ENCODE peak calls at places on chromosomes 13 and 19, in four cellular contexts. C is CD4-positive, CD25-positive, alpha-beta regulatory T cell; Z is mesenchymal stem cell; V is WERI-Rb-1. H is an unnamed sample.

GRCh38 chr13:91079190-91079589 is 268.3 kb upstream of the MIR17HG start:
- DNase-seq in C (no peak), Z (no peak), V (no peak), H (no peak)

GRCh38 chr19:57406516-57407123 is 4.3 kb upstream of the ZNF17 start:
- DNase-seq in C (peak), Z (peak), V (peak), H (peak)

GRCh38 chr19:43636121-43636683 is 3.4 kb downstream of the CADM4 start:
- DNase-seq in C (no peak), Z (no peak), V (no peak), H (no peak)

GRCh38 chr13:75850915-75851314 is 214.8 kb downstream of the LMO7 start:
- DNase-seq in C (no peak), Z (no peak), V (no peak), H (no peak)

GRCh38 chr13:30301827-30302226 is 5.5 kb downstream of the KATNAL1 start:
- DNase-seq in C (no peak), Z (no peak), V (no peak), H (no peak)

GRCh38 chr13:97212540-97213146 is 9.5 kb upstream of the MBNL2 start:
- DNase-seq in C (no peak), Z (peak), V (peak), H (no peak)

GRCh38 chr13:72290962-72291681 is 424.1 kb upstream of the DACH1 start:
- DNase-seq in C (no peak), Z (peak), V (no peak), H (peak)

GRCh38 chr13:22062478-22063205 is 391.8 kb downstream of the FGF9 start:
- DNase-seq in C (no peak), Z (no peak), V (no peak), H (no peak)

GRCh38 chr13:114249062-114249461 is 14.4 kb downstream of the CDC16 start:
- DNase-seq in C (no peak), Z (no peak), V (peak), H (no peak)

GRCh38 chr19:40609561-40610395 is 8.6 kb downstream of the LTBP4 start:
- DNase-seq in C (peak), Z (peak), V (no peak), H (peak)

GRCh38 chr13:81929988-81930387 is 1589.1 kb upstream of the SPRY2 start:
- DNase-seq in C (no peak), Z (peak), V (no peak), H (peak)

GRCh38 chr13:41458939-41459753 is 1.8 kb downstream of the RGCC start:
- DNase-seq in C (peak), Z (peak), V (peak), H (peak)

GRCh38 chr19:7857727-7858701 is 16.2 kb downstream of the PRR36 start:
- DNase-seq in C (peak), Z (peak), V (peak), H (no peak)

GRCh38 chr13:106210327-106210726 is 325.1 kb downstream of the EFNB2 start:
- DNase-seq in C (no peak), Z (peak), V (no peak), H (no peak)

GRCh38 chr19:55581828-55582223 is 1.2 kb upstream of the ZNF579 start:
- DNase-seq in C (no peak), Z (no peak), V (no peak), H (no peak)

GRCh38 chr13:112059457-112060317 is 7.3 kb upstream of the SOX1 start:
- DNase-seq in C (no peak), Z (no peak), V (no peak), H (no peak)

GRCh38 chr13:74253161-74253560 is 119.0 kb upstream of the KLF12 start:
- DNase-seq in C (peak), Z (no peak), V (no peak), H (no peak)

GRCh38 chr19:3683405-3683865 is 16.8 kb downstream of the PIP5K1C start:
- DNase-seq in C (no peak), Z (peak), V (no peak), H (no peak)

GRCh38 chr13:51674276-51674675 is 90.0 kb downstream of the WDFY2 start:
- DNase-seq in C (no peak), Z (no peak), V (no peak), H (no peak)

GRCh38 chr13:50448535-50448981 is 394.9 kb downstream of the DLEU7 start:
- DNase-seq in C (no peak), Z (no peak), V (no peak), H (no peak)

GRCh38 chr13:40060318-40061007 is 405.0 kb downstream of the COG6 start:
- DNase-seq in C (no peak), Z (no peak), V (no peak), H (no peak)

GRCh38 chr13:46698910-46699460 is 98.0 kb downstream of the ESD start:
- DNase-seq in C (no peak), Z (peak), V (no peak), H (no peak)

GRCh38 chr13:80217614-80218456 is 123.1 kb downstream of the SPRY2 start:
- DNase-seq in C (no peak), Z (no peak), V (no peak), H (no peak)

GRCh38 chr19:14440049-14440448 is 6.9 kb downstream of the PKN1 start:
- DNase-seq in C (peak), Z (no peak), V (no peak), H (peak)

GRCh38 chr19:4304509-4305252 is at the start of gene FSD1:
- DNase-seq in C (peak), Z (peak), V (peak), H (peak)

GRCh38 chr19:29404951-29405727 is 120.7 kb upstream of the VSTM2B start:
- DNase-seq in C (no peak), Z (no peak), V (no peak), H (no peak)

GRCh38 chr13:75612354-75612753 is 23.8 kb upstream of the LMO7 start:
- DNase-seq in C (no peak), Z (peak), V (no peak), H (no peak)

GRCh38 chr19:3006075-3006767 is 22.9 kb downstream of the TLE2 start:
- DNase-seq in C (no peak), Z (no peak), V (peak), H (no peak)

GRCh38 chr13:46983881-46984280 is 87.0 kb upstream of the HTR2A start:
- DNase-seq in C (no peak), Z (peak), V (no peak), H (no peak)

GRCh38 chr19:29003641-29004409 is 209.1 kb downstream of the UQCRFS1 start:
- DNase-seq in C (no peak), Z (no peak), V (no peak), H (no peak)

GRCh38 chr19:4058696-4059492 is 7.8 kb downstream of the ZBTB7A start:
- DNase-seq in C (no peak), Z (no peak), V (peak), H (no peak)

GRCh38 chr19:628168-628567 is 5.2 kb downstream of the POLRMT start:
- DNase-seq in C (peak), Z (no peak), V (peak), H (no peak)

GRCh38 chr19:9115307-9115813 is at the start of gene OR7G1:
- DNase-seq in C (no peak), Z (no peak), V (no peak), H (no peak)

GRCh38 chr13:73765651-73766384 is 368.4 kb downstream of the KLF12 start:
- DNase-seq in C (peak), Z (peak), V (peak), H (peak)

GRCh38 chr19:36851898-36852297 is 1.2 kb downstream of the ZNF345 start:
- DNase-seq in C (no peak), Z (no peak), V (no peak), H (no peak)
- H3K4me3 ChIP-seq in C (peak), Z (peak), V (peak), H (peak)

DNA sequence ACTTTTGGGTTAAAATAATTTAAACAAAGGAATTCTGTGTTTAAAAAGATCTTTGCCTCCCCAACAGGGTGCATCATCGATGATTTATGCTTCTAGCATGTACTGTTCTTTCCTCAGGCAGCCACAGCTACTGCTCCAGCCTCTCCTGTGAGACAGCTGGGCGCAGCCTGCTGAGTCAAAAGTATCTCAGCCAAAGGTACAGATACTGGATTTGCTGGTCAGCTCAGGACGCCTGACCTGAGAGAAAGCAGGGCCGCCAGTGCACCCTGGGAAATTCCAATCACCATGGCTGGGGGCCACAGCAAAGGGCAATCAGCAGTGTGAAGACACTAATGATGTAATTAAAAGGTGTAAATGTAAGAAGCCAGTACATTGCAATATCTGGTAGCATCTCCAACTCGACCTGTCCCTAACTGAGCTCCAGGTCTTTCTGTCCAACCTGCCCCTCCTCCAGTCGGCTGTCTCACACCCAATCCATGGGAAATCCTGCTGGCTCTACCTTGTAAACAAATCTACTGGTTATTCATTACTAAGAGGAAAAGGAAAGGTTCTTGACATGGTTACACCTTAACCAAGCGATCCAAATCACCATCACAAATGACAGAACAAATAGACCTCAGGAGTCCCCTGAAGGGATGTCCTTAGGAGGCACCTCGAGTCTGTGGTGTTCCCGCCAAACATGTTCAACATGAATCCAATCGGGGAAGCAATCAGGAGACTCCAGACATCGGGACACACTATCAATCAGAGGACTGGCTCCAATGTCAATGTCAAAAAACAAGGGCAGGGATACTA is 7.3 kb downstream of the OPA3 start:
- DNase-seq in C (no peak), Z (peak), V (peak), H (no peak)
- H3K4me3 ChIP-seq in C (no peak), Z (peak), V (no peak), H (no peak)

GRCh38 chr19:46697142-46697960 is 19.6 kb downstream of the PRKD2 start:
- DNase-seq in C (no peak), Z (peak), V (peak), H (no peak)
- H3K4me3 ChIP-seq in C (no peak), Z (no peak), V (no peak), H (no peak)

GRCh38 chr19:18785179-18786124 is 5.7 kb downstream of the COMP start:
- DNase-seq in C (peak), Z (peak), V (peak), H (peak)
- H3K4me3 ChIP-seq in C (no peak), Z (peak), V (no peak), H (peak)

GRCh38 chr13:110337287-110337686 is 30.2 kb downstream of the COL4A2 start:
- DNase-seq in C (no peak), Z (no peak), V (no peak), H (no peak)
- H3K4me3 ChIP-seq in C (no peak), Z (no peak), V (no peak), H (no peak)

GRCh38 chr19:5560156-5560555 is 7.6 kb downstream of the TINCR start:
- DNase-seq in C (no peak), Z (no peak), V (no peak), H (no peak)
- H3K4me3 ChIP-seq in C (no peak), Z (no peak), V (no peak), H (no peak)

DNA sequence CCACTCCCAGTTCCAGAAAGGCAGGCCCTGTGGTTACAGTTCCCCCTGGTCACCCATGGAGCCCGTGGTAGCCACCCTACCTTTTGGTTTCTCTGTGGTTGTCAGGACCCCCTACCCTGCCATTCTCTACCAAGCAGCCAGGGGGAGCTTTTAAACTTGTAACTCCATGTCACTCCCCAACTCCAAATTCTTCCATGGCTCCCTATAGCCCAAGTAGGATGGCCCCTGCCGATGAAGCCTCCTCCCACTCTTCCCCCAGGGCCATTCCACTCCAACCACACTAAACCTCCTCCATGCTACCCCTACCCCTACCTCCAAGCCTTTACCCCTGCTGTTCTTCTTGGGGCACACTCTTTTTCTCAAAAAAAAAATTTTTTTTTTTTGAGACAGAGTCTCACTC is 2.2 kb downstream of the S1PR2 start:
- DNase-seq in C (peak), Z (peak), V (peak), H (peak)
- H3K4me3 ChIP-seq in C (no peak), Z (peak), V (no peak), H (no peak)

GRCh38 chr13:32045963-32046785 is 14.6 kb downstream of the FRY start:
- DNase-seq in C (peak), Z (peak), V (no peak), H (peak)
- H3K4me3 ChIP-seq in C (no peak), Z (no peak), V (no peak), H (no peak)